ENCODE peak calls at places on chromosomes 12 and 14, in seven cellular contexts. F, J, D, Z, I, R and C are unnamed samples.

GRCh38 chr12:4214912-4215861 is 58.4 kb upstream of the CCND2 start:
- DNase-seq in I (peak), F (no peak), J (peak), Z (no peak), D (peak), R (peak), C (peak)

GRCh38 chr12:59650594-59651229 is 54.9 kb downstream of the SLC16A7 start:
- DNase-seq in F (peak), I (no peak), D (no peak), Z (no peak), J (no peak), R (no peak), C (no peak)

GRCh38 chr14:51082394-51082793 is 12.5 kb downstream of the TRIM9 start:
- DNase-seq in F (no peak), I (no peak), D (no peak), R (no peak), J (no peak), Z (no peak), C (no peak)

GRCh38 chr12:68614772-68615171 is 4.1 kb downstream of the RAP1B start:
- DNase-seq in Z (no peak), J (no peak), F (no peak), I (no peak), R (no peak), D (no peak), C (no peak)

GRCh38 chr12:15574353-15574752 is 214.8 kb downstream of the EPS8 start:
- DNase-seq in R (no peak), I (no peak), F (no peak), Z (no peak), D (no peak), J (no peak), C (no peak)

GRCh38 chr12:89087149-89087834 is 265.0 kb downstream of the DUSP6 start:
- DNase-seq in J (no peak), I (no peak), D (no peak), R (no peak), Z (no peak), F (no peak), C (no peak)

GRCh38 chr12:98885778-98886177 is 240.7 kb downstream of the APAF1 start:
- DNase-seq in J (no peak), Z (no peak), D (no peak), F (no peak), R (no peak), I (no peak), C (no peak)

GRCh38 chr12:57008113-57008687 is 1.9 kb upstream of the ZBTB39 start:
- DNase-seq in R (peak), Z (peak), F (peak), J (no peak), I (no peak), D (no peak), C (no peak)

GRCh38 chr14:61152851-61153364 is 128.2 kb downstream of the TMEM30B start:
- DNase-seq in F (no peak), J (no peak), R (no peak), D (no peak), I (no peak), Z (no peak), C (no peak)

GRCh38 chr12:30980886-30981662 is 54.5 kb downstream of the TSPAN11 start:
- DNase-seq in F (no peak), Z (peak), R (no peak), D (no peak), J (peak), I (no peak), C (no peak)

GRCh38 chr14:100747736-100748135 is 21.0 kb downstream of the DLK1 start:
- DNase-seq in Z (no peak), I (no peak), D (no peak), R (no peak), J (no peak), F (no peak), C (no peak)

GRCh38 chr14:51336304-51336703 is 96.3 kb downstream of the TMX1 start:
- DNase-seq in D (no peak), R (no peak), Z (no peak), F (no peak), I (no peak), J (no peak), C (no peak)

GRCh38 chr12:131335456-131335855 is 375.4 kb upstream of the SFSWAP start:
- DNase-seq in I (no peak), F (no peak), D (no peak), Z (no peak), R (no peak), J (no peak), C (no peak)

GRCh38 chr12:31736472-31736871 is 7.7 kb upstream of the AMN1 start:
- DNase-seq in I (no peak), F (peak), Z (no peak), J (no peak), R (no peak), D (peak), C (no peak)

GRCh38 chr12:57247041-57247440 is 3.9 kb downstream of the STAC3 start:
- DNase-seq in J (no peak), I (no peak), Z (no peak), D (no peak), F (no peak), R (no peak), C (no peak)

GRCh38 chr12:124684971-124685688 is 117.7 kb upstream of the NCOR2 start:
- DNase-seq in Z (no peak), F (peak), I (no peak), R (no peak), J (no peak), D (no peak), C (no peak)

GRCh38 chr12:78271546-78271945 is 440.9 kb downstream of the NAV3 start:
- DNase-seq in R (no peak), Z (no peak), I (no peak), D (no peak), F (no peak), J (no peak), C (no peak)

GRCh38 chr14:91202234-91202974 is 42.1 kb downstream of the GPR68 start:
- DNase-seq in D (no peak), F (peak), I (no peak), R (no peak), Z (no peak), J (peak), C (no peak)

GRCh38 chr14:89936654-89937185 is 17.8 kb downstream of the EFCAB11 start:
- DNase-seq in R (no peak), I (no peak), J (no peak), F (peak), Z (no peak), D (no peak), C (no peak)

GRCh38 chr14:52266179-52266578 is 1.3 kb upstream of the PTGDR start:
- DNase-seq in R (no peak), I (no peak), Z (no peak), D (no peak), F (no peak), J (no peak), C (no peak)

GRCh38 chr14:80300351-80300750 is 89.0 kb upstream of the DIO2 start:
- DNase-seq in R (no peak), J (no peak), F (no peak), I (no peak), Z (no peak), D (no peak), C (no peak)

GRCh38 chr14:64114166-64114565 is 180.0 kb downstream of the ESR2 start:
- DNase-seq in D (no peak), R (no peak), I (no peak), J (no peak), Z (no peak), F (no peak), C (no peak)

GRCh38 chr12:94225924-94226630 is 77.7 kb downstream of the PLXNC1 start:
- DNase-seq in I (no peak), J (no peak), D (no peak), F (no peak), R (no peak), Z (no peak), C (no peak)

GRCh38 chr14:40308240-40308639 is 876.0 kb upstream of the FBXO33 start:
- DNase-seq in I (no peak), F (no peak), D (no peak), Z (no peak), R (no peak), J (no peak), C (no peak)

GRCh38 chr14:32468955-32469354 is 139.9 kb downstream of the AKAP6 start:
- DNase-seq in Z (no peak), F (peak), D (no peak), J (no peak), I (no peak), R (no peak), C (no peak)

GRCh38 chr12:115752913-115753726 is 524.4 kb downstream of the MED13L start:
- DNase-seq in I (no peak), Z (peak), J (no peak), F (peak), R (peak), D (no peak), C (peak)